ENCODE peak calls at places on chromosome 9, in nine cellular contexts. One of them, this sample, is unnamed.

GRCh38 chr9:110089681-110090370 is 118.1 kb downstream of the C9orf152 start:
- DNase-seq in left ventricle myocardium inferior: no peak
- DNase-seq in small intestine: peak
- DNase-seq in ascending aorta: no peak
- DNase-seq in CD14-positive monocyte: no peak
- DNase-seq in LHCN-M2: peak
- DNase-seq in thyroid gland: no peak
- DNase-seq in DMS153: peak
- DNase-seq in NCI-H69: peak
- DNase-seq in this sample: no peak

GRCh38 chr9:133260334-133261102 is 14.5 kb downstream of the ABO start:
- DNase-seq in LHCN-M2: no peak
- DNase-seq in DMS153: no peak
- DNase-seq in small intestine: no peak
- DNase-seq in ascending aorta: peak
- DNase-seq in NCI-H69: no peak
- DNase-seq in left ventricle myocardium inferior: no peak
- DNase-seq in CD14-positive monocyte: no peak
- DNase-seq in thyroid gland: no peak
- DNase-seq in this sample: no peak

GRCh38 chr9:950139-950538 is 26.3 kb upstream of the DMRT3 start:
- DNase-seq in LHCN-M2: no peak
- DNase-seq in ascending aorta: no peak
- DNase-seq in left ventricle myocardium inferior: no peak
- DNase-seq in DMS153: no peak
- DNase-seq in CD14-positive monocyte: no peak
- DNase-seq in thyroid gland: no peak
- DNase-seq in small intestine: no peak
- DNase-seq in NCI-H69: no peak
- DNase-seq in this sample: no peak

GRCh38 chr9:134223091-134223490 is 58.7 kb upstream of the RNU6ATAC start:
- DNase-seq in ascending aorta: no peak
- DNase-seq in small intestine: no peak
- DNase-seq in CD14-positive monocyte: no peak
- DNase-seq in NCI-H69: no peak
- DNase-seq in thyroid gland: no peak
- DNase-seq in left ventricle myocardium inferior: no peak
- DNase-seq in LHCN-M2: no peak
- DNase-seq in DMS153: no peak
- DNase-seq in this sample: no peak

GRCh38 chr9:112112941-112113399 is 62.1 kb downstream of the SUSD1 start:
- DNase-seq in thyroid gland: peak
- DNase-seq in CD14-positive monocyte: no peak
- DNase-seq in ascending aorta: no peak
- DNase-seq in left ventricle myocardium inferior: no peak
- DNase-seq in NCI-H69: peak
- DNase-seq in DMS153: peak
- DNase-seq in small intestine: peak
- DNase-seq in LHCN-M2: no peak
- DNase-seq in this sample: peak

GRCh38 chr9:11144750-11145149 is 531.9 kb upstream of the PTPRD start:
- DNase-seq in ascending aorta: no peak
- DNase-seq in DMS153: no peak
- DNase-seq in NCI-H69: no peak
- DNase-seq in small intestine: no peak
- DNase-seq in thyroid gland: no peak
- DNase-seq in CD14-positive monocyte: no peak
- DNase-seq in left ventricle myocardium inferior: no peak
- DNase-seq in LHCN-M2: no peak
- DNase-seq in this sample: no peak

GRCh38 chr9:110762783-110763182 is 94.2 kb downstream of the MUSK start:
- DNase-seq in left ventricle myocardium inferior: no peak
- DNase-seq in LHCN-M2: no peak
- DNase-seq in DMS153: no peak
- DNase-seq in ascending aorta: no peak
- DNase-seq in small intestine: no peak
- DNase-seq in thyroid gland: no peak
- DNase-seq in NCI-H69: no peak
- DNase-seq in CD14-positive monocyte: no peak
- DNase-seq in this sample: no peak

GRCh38 chr9:130933114-130934046 is 5.7 kb downstream of the FIBCD1 start:
- DNase-seq in DMS153: no peak
- DNase-seq in NCI-H69: peak
- DNase-seq in small intestine: no peak
- DNase-seq in ascending aorta: no peak
- DNase-seq in LHCN-M2: no peak
- DNase-seq in thyroid gland: no peak
- DNase-seq in CD14-positive monocyte: no peak
- DNase-seq in left ventricle myocardium inferior: no peak
- DNase-seq in this sample: peak

GRCh38 chr9:97808972-97809371 is 44.1 kb upstream of the FOXE1 start:
- DNase-seq in NCI-H69: peak
- DNase-seq in LHCN-M2: no peak
- DNase-seq in left ventricle myocardium inferior: no peak
- DNase-seq in small intestine: no peak
- DNase-seq in CD14-positive monocyte: no peak
- DNase-seq in DMS153: peak
- DNase-seq in ascending aorta: no peak
- DNase-seq in thyroid gland: no peak
- DNase-seq in this sample: peak

GRCh38 chr9:69027355-69028097 is 8.0 kb upstream of the FXN start:
- DNase-seq in DMS153: peak
- DNase-seq in LHCN-M2: peak
- DNase-seq in thyroid gland: peak
- DNase-seq in NCI-H69: peak
- DNase-seq in left ventricle myocardium inferior: no peak
- DNase-seq in CD14-positive monocyte: no peak
- DNase-seq in small intestine: peak
- DNase-seq in ascending aorta: no peak
- DNase-seq in this sample: peak

GRCh38 chr9:37381094-37381741 is 41.3 kb upstream of the GRHPR start:
- DNase-seq in left ventricle myocardium inferior: no peak
- DNase-seq in thyroid gland: no peak
- DNase-seq in LHCN-M2: no peak
- DNase-seq in small intestine: peak
- DNase-seq in NCI-H69: peak
- DNase-seq in ascending aorta: no peak
- DNase-seq in CD14-positive monocyte: no peak
- DNase-seq in DMS153: no peak
- DNase-seq in this sample: no peak

GRCh38 chr9:91131433-91131839 is 230.3 kb downstream of the AUH start:
- DNase-seq in thyroid gland: peak
- DNase-seq in ascending aorta: no peak
- DNase-seq in LHCN-M2: peak
- DNase-seq in NCI-H69: no peak
- DNase-seq in DMS153: no peak
- DNase-seq in CD14-positive monocyte: peak
- DNase-seq in left ventricle myocardium inferior: no peak
- DNase-seq in small intestine: peak
- DNase-seq in this sample: peak

GRCh38 chr9:114888599-114888998 is 41.8 kb downstream of the TNFSF8 start:
- DNase-seq in ascending aorta: no peak
- DNase-seq in left ventricle myocardium inferior: no peak
- DNase-seq in CD14-positive monocyte: no peak
- DNase-seq in LHCN-M2: no peak
- DNase-seq in thyroid gland: peak
- DNase-seq in DMS153: no peak
- DNase-seq in small intestine: no peak
- DNase-seq in NCI-H69: no peak
- DNase-seq in this sample: no peak

GRCh38 chr9:87382902-87383301 is 114.8 kb upstream of the DAPK1 start:
- DNase-seq in CD14-positive monocyte: peak
- DNase-seq in ascending aorta: peak
- DNase-seq in small intestine: no peak
- DNase-seq in thyroid gland: no peak
- DNase-seq in LHCN-M2: peak
- DNase-seq in NCI-H69: no peak
- DNase-seq in DMS153: no peak
- DNase-seq in left ventricle myocardium inferior: no peak
- DNase-seq in this sample: no peak

GRCh38 chr9:96513622-96514021 is 63.7 kb downstream of the HABP4 start:
- DNase-seq in thyroid gland: peak
- DNase-seq in DMS153: no peak
- DNase-seq in small intestine: no peak
- DNase-seq in LHCN-M2: no peak
- DNase-seq in ascending aorta: no peak
- DNase-seq in CD14-positive monocyte: no peak
- DNase-seq in left ventricle myocardium inferior: no peak
- DNase-seq in NCI-H69: no peak
- DNase-seq in this sample: peak

GRCh38 chr9:69584746-69585145 is 87.4 kb downstream of the APBA1 start:
- DNase-seq in left ventricle myocardium inferior: no peak
- DNase-seq in NCI-H69: peak
- DNase-seq in CD14-positive monocyte: no peak
- DNase-seq in small intestine: no peak
- DNase-seq in DMS153: no peak
- DNase-seq in ascending aorta: no peak
- DNase-seq in thyroid gland: no peak
- DNase-seq in LHCN-M2: no peak
- DNase-seq in this sample: peak

GRCh38 chr9:130461218-130461630 is 16.5 kb downstream of the ASS1 start:
- DNase-seq in small intestine: peak
- DNase-seq in thyroid gland: peak
- DNase-seq in CD14-positive monocyte: no peak
- DNase-seq in NCI-H69: peak
- DNase-seq in LHCN-M2: no peak
- DNase-seq in ascending aorta: no peak
- DNase-seq in DMS153: no peak
- DNase-seq in left ventricle myocardium inferior: peak
- DNase-seq in this sample: peak

GRCh38 chr9:114275246-114275994 is 47.5 kb upstream of the ORM1 start:
- DNase-seq in thyroid gland: no peak
- DNase-seq in NCI-H69: peak
- DNase-seq in DMS153: no peak
- DNase-seq in ascending aorta: peak
- DNase-seq in small intestine: no peak
- DNase-seq in left ventricle myocardium inferior: peak
- DNase-seq in CD14-positive monocyte: no peak
- DNase-seq in LHCN-M2: no peak
- DNase-seq in this sample: no peak

GRCh38 chr9:12961276-12961809 is 186.5 kb downstream of the LURAP1L start:
- DNase-seq in LHCN-M2: no peak
- DNase-seq in CD14-positive monocyte: no peak
- DNase-seq in NCI-H69: no peak
- DNase-seq in small intestine: no peak
- DNase-seq in DMS153: no peak
- DNase-seq in ascending aorta: no peak
- DNase-seq in thyroid gland: no peak
- DNase-seq in left ventricle myocardium inferior: no peak
- DNase-seq in this sample: peak

GRCh38 chr9:129559506-129559881 is 61.4 kb downstream of the C9orf50 start:
- DNase-seq in ascending aorta: no peak
- DNase-seq in DMS153: no peak
- DNase-seq in NCI-H69: no peak
- DNase-seq in small intestine: no peak
- DNase-seq in CD14-positive monocyte: no peak
- DNase-seq in thyroid gland: no peak
- DNase-seq in LHCN-M2: no peak
- DNase-seq in left ventricle myocardium inferior: no peak
- DNase-seq in this sample: no peak

GRCh38 chr9:114238919-114239879 is 83.7 kb upstream of the ORM1 start:
- DNase-seq in CD14-positive monocyte: no peak
- DNase-seq in DMS153: peak
- DNase-seq in small intestine: peak
- DNase-seq in thyroid gland: no peak
- DNase-seq in ascending aorta: no peak
- DNase-seq in left ventricle myocardium inferior: no peak
- DNase-seq in LHCN-M2: peak
- DNase-seq in NCI-H69: peak
- DNase-seq in this sample: peak

GRCh38 chr9:131732636-131733340 is 7.1 kb downstream of the RAPGEF1 start:
- DNase-seq in DMS153: no peak
- DNase-seq in LHCN-M2: no peak
- DNase-seq in ascending aorta: no peak
- DNase-seq in left ventricle myocardium inferior: no peak
- DNase-seq in small intestine: peak
- DNase-seq in thyroid gland: no peak
- DNase-seq in CD14-positive monocyte: peak
- DNase-seq in NCI-H69: no peak
- DNase-seq in this sample: no peak